ENCODE peak calls at places on chromosomes 6 and 20, in four cellular contexts. F is AG04450; M is neuronal stem cell; H is CD8-positive, alpha-beta T cell. P is an unnamed sample.
A peak's percentile ranks its signal among the peaks of the same experiment; 100 is the strongest.

GRCh38 chr6:170132011-170132521 is 158.8 kb downstream of the DLL1 start:
- DNase-seq in F (no peak), M (no peak), H (peak; percentile 36), P (no peak)

GRCh38 chr20:25259358-25259757 is 11.5 kb downstream of the PYGB start:
- DNase-seq in F (no peak), M (no peak), H (peak; percentile 47), P (no peak)

GRCh38 chr6:5529733-5530132 is 268.4 kb downstream of the FARS2 start:
- DNase-seq in F (no peak), M (no peak), H (no peak), P (peak; percentile 6)

GRCh38 chr6:132135409-132135808 is 184.2 kb upstream of the CCN2 start:
- DNase-seq in F (no peak), M (no peak), H (no peak), P (no peak)

GRCh38 chr6:131693384-131693783 is 7.8 kb downstream of the OR2A4 start:
- DNase-seq in F (no peak), M (no peak), H (no peak), P (no peak)

GRCh38 chr6:41278699-41279405 is 7.6 kb downstream of the TREM1 start:
- DNase-seq in F (no peak), M (peak; percentile 30), H (peak; percentile 75), P (peak; percentile 85)

GRCh38 chr20:36472656-36473071 is 68.7 kb upstream of the MYL9 start:
- DNase-seq in F (no peak), M (no peak), H (no peak), P (peak; percentile 78)

GRCh38 chr20:46757754-46758678 is 48.6 kb downstream of the SLC2A10 start:
- DNase-seq in F (no peak), M (peak; percentile 67), H (peak; percentile 62), P (peak; percentile 52)

GRCh38 chr6:43391448-43392031 is 22.1 kb upstream of the ZNF318 start:
- DNase-seq in F (no peak), M (no peak), H (peak; percentile 66), P (no peak)

GRCh38 chr6:139407718-139408222 is 33.3 kb upstream of the CITED2 start:
- DNase-seq in F (peak; percentile 74), M (no peak), H (no peak), P (no peak)

GRCh38 chr20:30412972-30413371 is 844.5 kb upstream of the DEFB115 start:
- DNase-seq in F (no peak), M (no peak), H (no peak), P (no peak)

GRCh38 chr6:72894091-72894490 is 272.2 kb downstream of the KCNQ5 start:
- DNase-seq in F (no peak), M (no peak), H (no peak), P (no peak)

GRCh38 chr20:36120241-36120640 is 34.3 kb upstream of the EPB41L1 start:
- DNase-seq in F (no peak), M (no peak), H (no peak), P (no peak)

GRCh38 chr6:80523531-80523970 is 417.1 kb downstream of the BCKDHB start:
- DNase-seq in F (no peak), M (peak; percentile 26), H (no peak), P (no peak)

GRCh38 chr6:13006578-13007300 is 290.2 kb downstream of the PHACTR1 start:
- DNase-seq in F (no peak), M (no peak), H (no peak), P (no peak)

GRCh38 chr6:132961122-132961521 is 146.8 kb downstream of the RPS12 start:
- DNase-seq in F (peak; percentile 68), M (no peak), H (no peak), P (peak; percentile 27)

GRCh38 chr6:132132420-132132819 is 181.2 kb upstream of the CCN2 start:
- DNase-seq in F (no peak), M (no peak), H (no peak), P (peak; percentile 37)

GRCh38 chr20:39206899-39207564 is 244.9 kb downstream of the DHX35 start:
- DNase-seq in F (no peak), M (no peak), H (no peak), P (no peak)

GRCh38 chr20:57205625-57206219 is 60.7 kb downstream of the BMP7 start:
- DNase-seq in F (no peak), M (no peak), H (no peak), P (no peak)

GRCh38 chr6:33984466-33985332 is 161.2 kb downstream of the GRM4 start:
- DNase-seq in F (no peak), M (no peak), H (no peak), P (no peak)

GRCh38 chr6:10951675-10952282 is 64.9 kb downstream of the SYCP2L start:
- DNase-seq in F (peak; percentile 77), M (peak; percentile 26), H (no peak), P (no peak)

GRCh38 chr20:51428451-51429143 is 113.9 kb downstream of the NFATC2 start:
- DNase-seq in F (no peak), M (no peak), H (no peak), P (peak; percentile 61)

GRCh38 chr20:63097336-63097831 is 90.6 kb upstream of the BHLHE23 start:
- DNase-seq in F (no peak), M (no peak), H (no peak), P (no peak)

GRCh38 chr20:58218665-58219341 is 9.7 kb downstream of the ANKRD60 start:
- DNase-seq in F (no peak), M (no peak), H (no peak), P (no peak)

GRCh38 chr6:157172088-157172768 is 151.1 kb downstream of the TMEM242 start:
- DNase-seq in F (no peak), M (no peak), H (no peak), P (no peak)

DNA sequence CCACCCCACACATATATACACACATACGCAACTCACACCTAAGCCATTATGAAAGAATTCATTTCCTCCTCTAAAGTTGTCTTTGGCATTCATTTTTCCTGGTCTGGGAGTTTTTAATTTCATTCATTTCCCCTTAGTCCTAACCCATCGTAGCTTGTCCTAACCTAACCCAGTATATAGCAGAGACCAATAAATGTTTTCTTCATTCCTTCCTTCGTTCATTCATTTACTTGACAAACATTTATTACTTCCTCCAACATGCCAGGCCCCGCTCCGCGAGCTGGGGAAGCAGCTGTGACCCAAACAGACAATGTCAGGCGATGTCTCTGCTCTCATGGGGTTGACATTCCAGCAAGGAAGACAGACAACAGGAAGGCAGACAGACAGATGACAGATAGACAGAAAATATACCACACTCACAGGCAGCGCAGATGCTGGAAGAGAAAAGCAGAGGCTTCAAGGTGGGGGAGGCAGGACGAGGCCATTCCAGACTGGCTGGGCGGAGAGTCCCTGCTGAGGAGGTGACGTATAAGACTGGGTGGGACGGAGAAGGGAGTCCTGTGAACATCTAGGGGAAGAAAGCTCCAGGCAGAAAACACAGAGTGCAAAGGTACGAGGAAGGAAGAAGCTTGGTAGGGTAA is 33.7 kb upstream of the SIRPA start:
- DNase-seq in F (no peak), M (no peak), H (no peak), P (no peak)
- H3K4me3 ChIP-seq in F (peak overlapping the region; percentile 15), M (no peak overlapping the region), H (no peak overlapping the region), P (no peak overlapping the region)

GRCh38 chr6:45483021-45483420 is 105.3 kb upstream of the SUPT3H start:
- DNase-seq in F (peak; percentile 89), M (no peak), H (no peak), P (no peak)
- H3K27ac ChIP-seq in F (peak overlapping the region; percentile 84), M (no peak overlapping the region), H (no peak overlapping the region), P (peak overlapping the region; percentile 12)

DNA sequence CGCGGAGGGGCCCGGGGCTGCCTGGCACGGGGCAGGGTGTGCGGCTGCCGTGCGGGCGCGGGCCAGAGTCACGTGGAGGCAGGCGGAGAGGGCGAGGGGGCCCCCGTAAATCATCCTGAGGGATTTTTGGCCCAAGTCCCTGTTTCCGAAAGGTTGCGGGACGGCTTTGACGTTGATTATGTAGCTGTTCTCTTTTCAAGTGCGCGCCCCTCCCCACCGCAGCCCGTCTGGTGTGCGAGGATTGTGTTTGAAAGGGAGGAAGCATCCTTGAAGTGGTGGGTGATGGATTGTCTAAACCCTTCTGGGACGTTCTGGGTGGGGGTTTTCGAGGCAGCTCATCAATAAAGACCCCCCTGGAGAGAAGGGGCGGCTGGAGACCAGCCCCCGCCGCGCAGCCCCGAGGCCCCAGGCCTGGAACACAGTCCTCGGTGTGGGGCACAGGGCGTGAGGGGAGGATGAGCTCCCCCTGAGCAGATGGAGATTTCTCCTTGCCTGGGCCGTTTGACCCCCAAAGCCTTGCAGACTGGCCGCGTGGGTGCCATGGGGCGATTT is 7.0 kb upstream of the FOXF2 start:
- DNase-seq in F (no peak), M (no peak), H (no peak), P (no peak)
- H3K4me3 ChIP-seq in F (peak overlapping the region; percentile 48), M (no peak overlapping the region), H (no peak overlapping the region), P (no peak overlapping the region)

GRCh38 chr20:31967830-31968249 is at the start of gene XKR7:
- DNase-seq in F (no peak), M (peak; percentile 20), H (no peak), P (no peak)
- H3K27ac ChIP-seq in F (no peak within 1 kb of the TSS), M (no peak within 1 kb of the TSS), H (no peak within 1 kb of the TSS), P (no peak within 1 kb of the TSS)

GRCh38 chr20:61513124-61514017 is 261.3 kb downstream of the CDH4 start:
- DNase-seq in F (no peak), M (no peak), H (no peak), P (no peak)

GRCh38 chr20:61514018-61514755 is 262.1 kb downstream of the CDH4 start:
- DNase-seq in F (no peak), M (no peak), H (no peak), P (no peak)

GRCh38 chr20:61516398-61517208 is 264.5 kb downstream of the CDH4 start:
- DNase-seq in F (no peak), M (no peak), H (no peak), P (no peak)

GRCh38 chr20:61515922-61516321 is 263.9 kb downstream of the CDH4 start:
- DNase-seq in F (no peak), M (no peak), H (no peak), P (no peak)

GRCh38 chr20:61514805-61515505 is 262.9 kb downstream of the CDH4 start:
- DNase-seq in F (no peak), M (no peak), H (no peak), P (no peak)
- H3K4me3 ChIP-seq in F (no peak overlapping the region), M (no peak overlapping the region), H (no peak overlapping the region), P (no peak overlapping the region)